ENCODE peak calls at places on chromosomes 4 and X, in six cellular contexts. S, H, M, Y, F and A are unnamed samples.
A peak's percentile ranks its signal among the peaks of the same experiment; 100 is the strongest.

GRCh38 chr4:149823770-149824221 is 8.2 kb upstream of the IQCM start:
- DNase-seq in S (peak; percentile 79), H (no peak), M (no peak), Y (peak; percentile 87), F (no peak), A (no peak)

GRCh38 chr4:100041646-100042045 is 91.6 kb upstream of the H2AZ1 start:
- DNase-seq in S (peak; percentile 15), H (no peak), M (no peak), Y (no peak), F (no peak), A (no peak)

GRCh38 chr4:25859429-25860148 is 3.2 kb downstream of the SEL1L3 start:
- DNase-seq in S (no peak), H (peak; percentile 54), M (peak; percentile 65), Y (peak; percentile 46), F (no peak), A (no peak)

GRCh38 chr4:23811045-23811620 is 78.7 kb downstream of the PPARGC1A start:
- DNase-seq in S (no peak), H (no peak), M (no peak), Y (no peak), F (no peak), A (no peak)

GRCh38 chr4:4533461-4534169 is 8.2 kb downstream of the STX18 start:
- DNase-seq in S (no peak), H (no peak), M (no peak), Y (no peak), F (no peak), A (no peak)

GRCh38 chr4:33930497-33930896 is 2313.8 kb downstream of the ARAP2 start:
- DNase-seq in S (peak; percentile 46), H (no peak), M (no peak), Y (peak; percentile 68), F (no peak), A (no peak)

GRCh38 chrX:129823523-129823922 is 20.2 kb downstream of the ZDHHC9 start:
- DNase-seq in S (no peak), H (no peak), M (no peak), Y (no peak), F (no peak), A (no peak)

GRCh38 chr4:142840516-142841123 is 5.5 kb downstream of the INPP4B start:
- DNase-seq in S (peak; percentile 79), H (no peak), M (no peak), Y (peak; percentile 25), F (no peak), A (no peak)

GRCh38 chr4:25467843-25468242 is 90.8 kb downstream of the ANAPC4 start:
- DNase-seq in S (no peak), H (no peak), M (no peak), Y (no peak), F (no peak), A (no peak)

GRCh38 chrX:40167240-40168182 is 69.8 kb upstream of the BCOR start:
- DNase-seq in S (no peak), H (no peak), M (no peak), Y (no peak), F (peak; percentile 35), A (no peak)

GRCh38 chrX:107324493-107325310 is 118.3 kb downstream of the DNAAF6 start:
- DNase-seq in S (peak; percentile 6), H (peak; percentile 17), M (no peak), Y (peak; percentile 12), F (peak; percentile 28), A (no peak)

GRCh38 chrX:8907678-8908077 is 106.5 kb upstream of the FAM9A start:
- DNase-seq in S (no peak), H (no peak), M (no peak), Y (no peak), F (no peak), A (no peak)

GRCh38 chrX:53316860-53317237 is 35.5 kb upstream of the IQSEC2 start:
- DNase-seq in S (no peak), H (no peak), M (no peak), Y (no peak), F (peak; percentile 23), A (no peak)

GRCh38 chr4:27973056-27973455 is 1112.4 kb downstream of the STIM2 start:
- DNase-seq in S (no peak), H (no peak), M (no peak), Y (no peak), F (no peak), A (no peak)

GRCh38 chr4:35106091-35106734 is 1138.1 kb downstream of the ARAP2 start:
- DNase-seq in S (peak; percentile 17), H (no peak), M (no peak), Y (no peak), F (no peak), A (no peak)

GRCh38 chrX:110941906-110942305 is 146.3 kb upstream of the CHRDL1 start:
- DNase-seq in S (no peak), H (no peak), M (no peak), Y (no peak), F (peak; percentile 30), A (no peak)

GRCh38 chr4:1276984-1277383 is 12.7 kb upstream of the MAEA start:
- DNase-seq in S (no peak), H (no peak), M (no peak), Y (no peak), F (no peak), A (no peak)

GRCh38 chrX:30653415-30654131 is at the start of gene GK:
- DNase-seq in S (peak; percentile 23), H (peak; percentile 24), M (peak; percentile 19), Y (no peak), F (no peak), A (no peak)

GRCh38 chr4:26751004-26751403 is 109.6 kb upstream of the STIM2 start:
- DNase-seq in S (peak; percentile 34), H (no peak), M (no peak), Y (no peak), F (no peak), A (no peak)

GRCh38 chr4:173436149-173436579 is 37.2 kb upstream of the SCRG1 start:
- DNase-seq in S (no peak), H (no peak), M (no peak), Y (peak; percentile 90), F (no peak), A (no peak)

GRCh38 chr4:53122280-53123116 is 243.4 kb downstream of the SCFD2 start:
- DNase-seq in S (no peak), H (no peak), M (no peak), Y (no peak), F (no peak), A (no peak)

GRCh38 chr4:17111436-17111835 is 213.0 kb upstream of the LDB2 start:
- DNase-seq in S (no peak), H (no peak), M (no peak), Y (no peak), F (no peak), A (no peak)

GRCh38 chr4:136281889-136282288 is 1250.4 kb downstream of the PCDH18 start:
- DNase-seq in S (no peak), H (no peak), M (no peak), Y (no peak), F (no peak), A (no peak)

GRCh38 chr4:98470831-98471230 is 187.6 kb downstream of the TSPAN5 start:
- DNase-seq in S (no peak), H (no peak), M (no peak), Y (peak; percentile 96), F (no peak), A (no peak)

GRCh38 chrX:132615396-132616131 is 126.7 kb upstream of the MBNL3 start:
- DNase-seq in S (peak; percentile 55), H (peak; percentile 10), M (peak; percentile 42), Y (peak; percentile 8), F (peak; percentile 47), A (peak; percentile 13)

GRCh38 chr4:121148621-121149020 is 15.5 kb downstream of the TNIP3 start:
- DNase-seq in S (no peak), H (no peak), M (no peak), Y (no peak), F (no peak), A (no peak)

GRCh38 chr4:6681191-6681590 is 12.5 kb upstream of the S100P start:
- DNase-seq in S (no peak), H (no peak), M (no peak), Y (no peak), F (no peak), A (no peak)
- TF ChIP-seq CTCF in S (no peak), H (peak; percentile 33), M (no peak), Y (no peak), F (no peak), A (no peak)

GRCh38 chr4:11535333-11535732 is 106.6 kb upstream of the HS3ST1 start:
- DNase-seq in S (no peak), H (no peak), M (no peak), Y (no peak), F (no peak), A (no peak)
- TF ChIP-seq CTCF in S (no peak), H (no peak), M (no peak), Y (no peak), F (no peak), A (no peak)

DNA sequence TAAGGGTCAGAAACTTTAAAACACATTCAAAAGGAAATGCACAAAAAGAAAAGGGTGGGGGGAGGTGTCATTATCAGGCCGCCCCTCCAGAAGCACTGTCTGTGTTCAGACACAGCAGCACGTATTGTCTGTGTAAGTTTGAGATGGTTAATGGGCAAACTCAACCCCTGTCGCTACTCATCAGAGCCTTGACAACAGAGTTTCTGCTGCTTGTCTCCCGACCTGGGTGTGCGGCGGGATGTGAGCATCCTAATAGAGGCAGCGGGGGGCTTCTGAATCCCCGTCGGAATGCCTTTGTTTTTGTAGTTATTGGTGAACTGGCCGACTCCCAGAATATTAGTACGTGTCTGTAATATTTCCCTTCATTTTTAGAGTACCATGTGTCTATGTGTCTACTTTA is 158.9 kb downstream of the DCTD start:
- DNase-seq in S (no peak), H (no peak), M (no peak), Y (no peak), F (no peak), A (no peak)
- TF ChIP-seq CTCF in S (no peak), H (no peak), M (no peak), Y (no peak), F (no peak), A (no peak)

GRCh38 chrX:16848541-16848940 is 21.6 kb downstream of the RBBP7 start:
- DNase-seq in S (no peak), H (no peak), M (no peak), Y (no peak), F (no peak), A (no peak)

GRCh38 chrX:16852617-16853179 is 17.5 kb downstream of the RBBP7 start:
- DNase-seq in S (no peak), H (no peak), M (no peak), Y (no peak), F (no peak), A (no peak)

GRCh38 chrX:16851421-16851820 is 18.7 kb downstream of the RBBP7 start:
- DNase-seq in S (no peak), H (no peak), M (no peak), Y (no peak), F (no peak), A (no peak)

GRCh38 chrX:16853537-16853936 is 16.6 kb downstream of the RBBP7 start:
- DNase-seq in S (no peak), H (no peak), M (no peak), Y (no peak), F (no peak), A (no peak)

GRCh38 chrX:16851827-16852226 is 18.3 kb downstream of the RBBP7 start:
- DNase-seq in S (no peak), H (no peak), M (no peak), Y (no peak), F (no peak), A (no peak)
- TF ChIP-seq CTCF in S (no peak), H (no peak), M (no peak), Y (no peak), F (no peak), A (no peak)